ENCODE peak calls at places on chromosomes 7 and 10, in seven cellular contexts. X is dorsolateral prefrontal cortex, V is fibroblast of lung, K is hepatocyte, R is uterus, S is heart left ventricle, Z is transverse colon. C is an unnamed sample.

GRCh38 chr7:141550694-141551079 is 523 bp upstream of the AGK start:
- DNase-seq in X (no peak), V (no peak), K (peak; percentile 6), R (peak; percentile 32), S (no peak), Z (no peak), C (no peak)

GRCh38 chr7:98086231-98086855 is 20.3 kb upstream of the LMTK2 start:
- DNase-seq in X (no peak), V (no peak), K (peak; percentile 13), R (no peak), S (no peak), Z (peak; percentile 94), C (peak; percentile 87)

GRCh38 chr10:97731346-97732051 is 5.4 kb upstream of the ZFYVE27 start:
- DNase-seq in X (peak; percentile 56), V (peak; percentile 58), K (peak; percentile 85), R (peak; percentile 67), S (peak; percentile 75), Z (peak; percentile 79), C (peak; percentile 73)

GRCh38 chr7:44740040-44740439 is 8.6 kb upstream of the ZMIZ2 start:
- DNase-seq in X (no peak), V (no peak), K (no peak), R (no peak), S (no peak), Z (no peak), C (no peak)

GRCh38 chr10:48465860-48466521 is 138.9 kb downstream of the ARHGAP22 start:
- DNase-seq in X (no peak), V (no peak), K (no peak), R (no peak), S (peak; percentile 17), Z (no peak), C (no peak)

GRCh38 chr7:80781561-80781979 is 137.3 kb downstream of the SEMA3C start:
- DNase-seq in X (no peak), V (peak; percentile 94), K (peak; percentile 45), R (peak; percentile 33), S (peak; percentile 44), Z (peak; percentile 22), C (peak; percentile 68)

GRCh38 chr10:99784025-99784730 is 1.7 kb downstream of the ABCC2 start:
- DNase-seq in X (no peak), V (peak; percentile 86), K (peak; percentile 33), R (no peak), S (no peak), Z (no peak), C (no peak)

GRCh38 chr10:7896297-7896696 is 78.0 kb downstream of the TAF3 start:
- DNase-seq in X (no peak), V (no peak), K (no peak), R (no peak), S (no peak), Z (no peak), C (no peak)

GRCh38 chr7:150357277-150357676 is 11.3 kb upstream of the REPIN1 start:
- DNase-seq in X (no peak), V (no peak), K (no peak), R (no peak), S (no peak), Z (no peak), C (no peak)

GRCh38 chr10:32954080-32954479 is 4.0 kb downstream of the ITGB1 start:
- DNase-seq in X (no peak), V (no peak), K (no peak), R (no peak), S (no peak), Z (no peak), C (no peak)
- TF ChIP-seq CTCF in X (no peak), V (no peak), K (no peak), R (no peak), S (no peak), Z (no peak), C (no peak)

GRCh38 chr10:118980135-118980865 is 49.2 kb upstream of the NANOS1 start:
- DNase-seq in X (no peak), V (no peak), K (no peak), R (no peak), S (no peak), Z (no peak), C (no peak)

GRCh38 chr10:118981946-118982345 is 47.6 kb upstream of the NANOS1 start:
- DNase-seq in X (no peak), V (no peak), K (no peak), R (no peak), S (no peak), Z (no peak), C (no peak)

GRCh38 chr10:118980870-118981269 is 48.6 kb upstream of the NANOS1 start:
- DNase-seq in X (no peak), V (no peak), K (no peak), R (no peak), S (no peak), Z (no peak), C (no peak)

GRCh38 chr10:118983263-118983662 is 46.3 kb upstream of the NANOS1 start:
- DNase-seq in X (no peak), V (peak; percentile 20), K (no peak), R (no peak), S (no peak), Z (no peak), C (no peak)

GRCh38 chr10:118982366-118982765 is 47.1 kb upstream of the NANOS1 start:
- DNase-seq in X (no peak), V (no peak), K (no peak), R (no peak), S (no peak), Z (no peak), C (no peak)
- H3K27ac ChIP-seq in X (no peak overlapping the region), V (no peak overlapping the region), K (no peak overlapping the region), R (no peak overlapping the region), S (no peak overlapping the region), Z (no peak overlapping the region), C (no peak overlapping the region)

GRCh38 chr10:96374639-96374984 is 15.8 kb upstream of the OPALIN start:
- DNase-seq in X (no peak), V (no peak), K (no peak), R (no peak), S (no peak), Z (no peak), C (no peak)
- TF ChIP-seq CTCF in X (no peak), V (no peak), K (no peak), R (no peak), S (no peak), Z (no peak), C (no peak)

DNA sequence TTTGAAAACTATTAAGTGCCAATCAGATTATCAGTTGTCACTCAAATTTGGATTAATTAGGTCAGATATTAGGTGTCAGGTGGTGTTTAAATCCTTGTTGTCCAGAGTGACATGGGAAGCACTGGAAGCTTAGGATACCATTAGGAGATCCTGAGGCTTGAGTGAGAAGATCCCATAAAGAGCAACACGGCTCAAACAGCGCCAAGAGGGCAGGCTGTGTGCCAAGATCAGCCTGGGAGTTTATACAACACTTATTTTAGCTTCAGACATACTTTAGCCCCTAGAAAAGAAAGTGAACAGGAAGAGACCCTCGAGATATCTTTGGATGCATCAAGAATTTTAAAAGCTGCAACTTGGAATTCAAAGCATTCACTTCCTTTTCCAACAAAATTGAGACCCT is 14.2 kb upstream of the ACTA2 start:
- DNase-seq in X (no peak), V (no peak), K (no peak), R (peak; percentile 68), S (peak; percentile 26), Z (peak; percentile 26), C (no peak)
- H3K27ac ChIP-seq in X (no peak overlapping the region), V (no peak overlapping the region), K (no peak overlapping the region), R (peak overlapping the region; percentile 95), S (peak overlapping the region; percentile 28), Z (peak overlapping the region; percentile 43), C (no peak overlapping the region)

GRCh38 chr10:1281402-1281782 is 225.2 kb downstream of the WDR37 start:
- DNase-seq in X (no peak), V (no peak), K (no peak), R (no peak), S (no peak), Z (no peak), C (no peak)
- TF ChIP-seq CTCF in X (no peak), V (no peak), K (no peak), R (no peak), S (no peak), Z (no peak), C (no peak)

GRCh38 chr10:109237050-109237449 is 686.3 kb downstream of the XPNPEP1 start:
- DNase-seq in X (no peak), V (no peak), K (no peak), R (no peak), S (no peak), Z (no peak), C (no peak)

DNA sequence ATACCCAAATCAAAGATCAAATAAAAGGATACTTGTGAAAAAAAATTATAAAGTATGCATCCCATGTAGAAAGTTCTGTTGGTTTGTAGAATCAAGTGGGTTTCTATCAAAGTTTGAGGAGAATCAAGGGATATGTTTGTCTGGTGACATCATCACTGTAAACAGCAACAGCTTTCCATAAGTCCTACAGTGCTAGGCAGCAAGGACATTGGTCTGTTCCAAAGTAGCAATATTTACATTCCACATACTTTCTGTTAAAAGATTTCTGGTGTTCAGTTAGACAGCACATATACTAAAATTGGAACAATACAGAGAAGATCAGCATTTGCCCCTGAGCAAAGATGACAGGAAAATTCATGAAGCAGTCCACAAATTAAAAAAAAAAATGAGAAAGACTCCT is 683.9 kb downstream of the XPNPEP1 start:
- DNase-seq in X (no peak), V (no peak), K (no peak), R (no peak), S (no peak), Z (no peak), C (no peak)
- H3K27ac ChIP-seq in X (no peak overlapping the region), V (no peak overlapping the region), K (peak overlapping the region; percentile 20), R (no peak overlapping the region), S (no peak overlapping the region), Z (no peak overlapping the region), C (no peak overlapping the region)

GRCh38 chr7:73829505-73829904 is 1.3 kb upstream of the CLDN4 start:
- DNase-seq in X (no peak), V (no peak), K (no peak), R (no peak), S (no peak), Z (peak; percentile 59), C (no peak)

GRCh38 chr7:73830618-73830871 is 251 bp upstream of the CLDN4 start:
- DNase-seq in X (no peak), V (no peak), K (no peak), R (no peak), S (no peak), Z (no peak), C (no peak)

GRCh38 chr7:73830872-73831655 is at the start of gene CLDN4:
- DNase-seq in X (no peak), V (no peak), K (peak; percentile 92), R (no peak), S (no peak), Z (peak; percentile 94), C (peak; percentile 38)

GRCh38 chr7:73828972-73829371 is 1.8 kb upstream of the CLDN4 start:
- DNase-seq in X (no peak), V (no peak), K (no peak), R (no peak), S (no peak), Z (no peak), C (no peak)

DNA sequence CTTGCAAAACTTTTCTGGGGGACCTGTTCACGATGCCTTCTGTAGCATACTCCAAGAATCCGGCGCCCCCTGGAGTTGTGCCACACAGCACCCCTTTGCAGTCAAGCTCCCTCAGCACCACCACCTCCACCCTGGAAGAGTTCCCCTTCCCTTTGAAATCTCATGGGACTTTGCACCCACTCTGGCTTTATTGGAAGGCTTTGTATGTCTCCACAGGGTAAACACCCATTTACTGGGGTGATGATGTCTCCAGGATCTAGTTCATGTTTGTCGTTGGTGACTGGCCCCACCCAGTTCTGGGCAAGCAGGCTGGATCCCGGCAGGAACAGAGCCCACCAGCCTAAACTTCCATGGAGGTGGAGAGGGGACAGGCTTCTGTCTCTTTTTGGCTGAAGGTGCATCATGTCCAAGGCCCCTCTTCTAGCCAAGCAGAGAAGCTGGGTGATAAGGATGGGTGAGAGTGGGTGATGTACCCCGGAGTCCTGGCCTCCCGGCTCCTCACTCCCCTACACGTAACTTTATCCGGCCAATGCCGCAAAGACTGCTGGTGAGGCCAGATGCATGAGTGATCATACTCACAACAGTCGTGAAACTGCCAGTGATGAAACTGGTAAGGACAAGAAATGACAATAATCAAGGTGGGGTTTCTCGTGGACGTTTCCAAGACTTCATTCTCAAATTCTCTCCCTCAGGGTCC is 727 bp upstream of the CLDN4 start:
- DNase-seq in X (no peak), V (no peak), K (peak; percentile 77), R (no peak), S (no peak), Z (peak; percentile 81), C (no peak)
- TF ChIP-seq CTCF in X (no peak), V (no peak), K (peak; percentile 41), R (no peak), S (no peak), Z (no peak), C (no peak)